ENCODE peak calls at places on chromosome 20, in nine cellular contexts. K is Peyer's patch; C is CD8-positive, alpha-beta memory T cell; A is transverse colon; B is CD8-positive, alpha-beta T cell; E is HL-60; P is iPS DF 6.9; J is fibroblast of lung; Y is astrocyte of the spinal cord. R is an unnamed sample.

GRCh38 chr20:45470939-45471338 is 1.4 kb downstream of the WFDC2 start:
- DNase-seq in K (no peak), C (no peak), A (no peak), B (no peak), E (no peak), P (no peak), J (no peak), Y (no peak), R (no peak)

GRCh38 chr20:44032583-44033138 is 118.0 kb downstream of the TOX2 start:
- DNase-seq in K (no peak), C (no peak), A (no peak), B (peak), E (no peak), P (no peak), J (no peak), Y (no peak), R (no peak)

GRCh38 chr20:43949741-43950618 is 35.3 kb downstream of the TOX2 start:
- DNase-seq in K (peak), C (peak), A (peak), B (peak), E (peak), P (no peak), J (no peak), Y (no peak), R (peak)

GRCh38 chr20:53331151-53331973 is 262.3 kb downstream of the ZNF217 start:
- DNase-seq in K (no peak), C (no peak), A (no peak), B (no peak), E (no peak), P (no peak), J (peak), Y (peak), R (no peak)

GRCh38 chr20:59835448-59836395 is 97.7 kb downstream of the SYCP2 start:
- DNase-seq in K (no peak), C (no peak), A (peak), B (no peak), E (no peak), P (no peak), J (peak), Y (peak), R (no peak)

GRCh38 chr20:40195742-40196141 is 493.3 kb downstream of the MAFB start:
- DNase-seq in K (no peak), C (no peak), A (no peak), B (no peak), E (no peak), P (no peak), J (no peak), Y (no peak), R (no peak)

GRCh38 chr20:46715292-46715756 is 5.9 kb downstream of the SLC2A10 start:
- DNase-seq in K (no peak), C (no peak), A (peak), B (no peak), E (no peak), P (no peak), J (peak), Y (no peak), R (no peak)

GRCh38 chr20:16526433-16527380 is 46.5 kb downstream of the KIF16B start:
- DNase-seq in K (no peak), C (no peak), A (no peak), B (no peak), E (no peak), P (no peak), J (peak), Y (no peak), R (no peak)

GRCh38 chr20:10495173-10495572 is 60.1 kb downstream of the SLX4IP start:
- DNase-seq in K (no peak), C (no peak), A (no peak), B (no peak), E (no peak), P (no peak), J (no peak), Y (no peak), R (no peak)

GRCh38 chr20:41365785-41366545 is 653 bp downstream of the EMILIN3 start:
- DNase-seq in K (no peak), C (no peak), A (no peak), B (no peak), E (no peak), P (no peak), J (no peak), Y (no peak), R (no peak)

GRCh38 chr20:17806739-17807441 is 107.1 kb downstream of the BANF2 start:
- DNase-seq in K (no peak), C (no peak), A (peak), B (no peak), E (no peak), P (no peak), J (peak), Y (peak), R (no peak)

GRCh38 chr20:19466204-19466928 is 253.9 kb downstream of the SLC24A3 start:
- DNase-seq in K (no peak), C (no peak), A (no peak), B (no peak), E (no peak), P (no peak), J (no peak), Y (no peak), R (no peak)

GRCh38 chr20:25308671-25309394 is 60.9 kb downstream of the PYGB start:
- DNase-seq in K (no peak), C (no peak), A (no peak), B (no peak), E (no peak), P (no peak), J (peak), Y (peak), R (no peak)

GRCh38 chr20:46126440-46127056 is 8.4 kb downstream of the CD40 start:
- DNase-seq in K (no peak), C (no peak), A (no peak), B (no peak), E (no peak), P (no peak), J (no peak), Y (no peak), R (no peak)

GRCh38 chr20:31839782-31840487 is 5.5 kb downstream of the FOXS1 start:
- DNase-seq in K (no peak), C (no peak), A (no peak), B (no peak), E (no peak), P (no peak), J (no peak), Y (peak), R (no peak)

GRCh38 chr20:33392016-33392415 is 9.3 kb downstream of the CDK5RAP1 start:
- DNase-seq in K (no peak), C (no peak), A (no peak), B (no peak), E (no peak), P (no peak), J (no peak), Y (peak), R (no peak)

GRCh38 chr20:5835234-5835845 is 85.1 kb downstream of the SHLD1 start:
- DNase-seq in K (no peak), C (no peak), A (no peak), B (no peak), E (no peak), P (no peak), J (peak), Y (peak), R (no peak)

GRCh38 chr20:20215976-20216727 is 151.8 kb upstream of the INSM1 start:
- DNase-seq in K (no peak), C (no peak), A (no peak), B (no peak), E (no peak), P (no peak), J (no peak), Y (no peak), R (no peak)

GRCh38 chr20:43755851-43756250 is 29.0 kb upstream of the GTSF1L start:
- DNase-seq in K (no peak), C (no peak), A (no peak), B (no peak), E (no peak), P (no peak), J (peak), Y (peak), R (no peak)

GRCh38 chr20:58788896-58789295 is 61.8 kb downstream of the GNAS-AS1 start:
- DNase-seq in K (no peak), C (no peak), A (no peak), B (no peak), E (peak), P (no peak), J (no peak), Y (no peak), R (no peak)

DNA sequence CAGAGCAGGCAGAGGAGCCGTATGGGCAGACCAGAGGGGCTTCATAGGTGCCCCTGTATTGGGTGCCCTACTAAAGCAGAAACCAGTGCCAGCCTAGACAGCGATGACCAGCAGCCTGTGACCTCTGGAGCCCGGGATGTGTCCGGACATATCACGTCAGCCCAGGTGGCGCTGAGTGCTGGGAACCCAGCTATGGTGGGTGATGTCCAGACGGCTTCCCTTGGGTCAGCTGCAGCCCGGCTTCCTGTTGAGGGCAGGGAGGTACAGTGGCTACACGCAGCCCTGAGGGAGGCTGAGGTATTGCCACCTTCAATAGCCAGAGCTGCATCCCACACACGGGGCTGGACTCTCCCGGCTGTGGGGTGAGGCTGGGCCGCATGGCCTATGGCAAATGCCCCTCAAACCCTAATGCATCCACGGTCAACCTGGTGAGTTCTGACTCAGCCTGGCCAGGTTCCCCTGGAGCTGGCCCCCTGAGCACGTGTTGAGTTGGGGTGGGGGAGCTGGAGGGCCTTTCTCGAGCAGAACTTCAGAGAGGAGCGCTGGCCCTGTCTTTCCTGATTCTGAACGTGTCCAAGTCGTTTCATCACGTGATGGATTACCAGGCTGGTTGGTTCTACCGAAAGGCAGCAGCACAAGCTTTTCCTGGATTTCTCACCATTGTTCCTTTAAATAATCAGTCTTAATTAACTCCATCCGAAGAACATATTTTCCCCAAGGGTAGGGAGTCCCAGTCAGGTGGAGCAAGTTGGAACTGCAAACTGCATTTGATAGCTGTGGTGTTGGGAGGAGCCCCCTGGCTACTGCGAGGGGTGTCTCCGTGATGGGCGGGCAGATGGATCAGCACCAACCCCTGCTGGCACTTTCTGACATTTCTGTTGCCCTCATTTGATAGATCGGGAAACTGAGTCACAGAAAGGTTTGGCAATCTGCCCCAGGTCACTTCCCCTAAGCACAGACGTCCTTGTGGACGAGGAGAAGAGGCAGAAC is 7.1 kb upstream of the MYT1 start:
- DNase-seq in K (no peak), C (no peak), A (no peak), B (no peak), E (no peak), P (no peak), J (no peak), Y (no peak), R (no peak)
- H3K4me3 ChIP-seq in K (no peak), C (no peak), A (no peak), B (no peak), E (no peak), P (no peak), J (no peak), Y (no peak), R (no peak)

GRCh38 chr20:23634985-23635767 is 2.6 kb downstream of the CST3 start:
- DNase-seq in K (no peak), C (no peak), A (no peak), B (no peak), E (no peak), P (no peak), J (no peak), Y (no peak), R (no peak)
- H3K4me3 ChIP-seq in K (no peak), C (no peak), A (no peak), B (no peak), E (no peak), P (no peak), J (peak), Y (no peak), R (no peak)

GRCh38 chr20:35172434-35172806 is 548 bp downstream of the PROCR start:
- DNase-seq in K (no peak), C (no peak), A (no peak), B (no peak), E (no peak), P (no peak), J (no peak), Y (no peak), R (no peak)
- H3K4me3 ChIP-seq in K (peak), C (peak), A (peak), B (peak), E (peak), P (no peak), J (peak), Y (peak), R (no peak)

DNA sequence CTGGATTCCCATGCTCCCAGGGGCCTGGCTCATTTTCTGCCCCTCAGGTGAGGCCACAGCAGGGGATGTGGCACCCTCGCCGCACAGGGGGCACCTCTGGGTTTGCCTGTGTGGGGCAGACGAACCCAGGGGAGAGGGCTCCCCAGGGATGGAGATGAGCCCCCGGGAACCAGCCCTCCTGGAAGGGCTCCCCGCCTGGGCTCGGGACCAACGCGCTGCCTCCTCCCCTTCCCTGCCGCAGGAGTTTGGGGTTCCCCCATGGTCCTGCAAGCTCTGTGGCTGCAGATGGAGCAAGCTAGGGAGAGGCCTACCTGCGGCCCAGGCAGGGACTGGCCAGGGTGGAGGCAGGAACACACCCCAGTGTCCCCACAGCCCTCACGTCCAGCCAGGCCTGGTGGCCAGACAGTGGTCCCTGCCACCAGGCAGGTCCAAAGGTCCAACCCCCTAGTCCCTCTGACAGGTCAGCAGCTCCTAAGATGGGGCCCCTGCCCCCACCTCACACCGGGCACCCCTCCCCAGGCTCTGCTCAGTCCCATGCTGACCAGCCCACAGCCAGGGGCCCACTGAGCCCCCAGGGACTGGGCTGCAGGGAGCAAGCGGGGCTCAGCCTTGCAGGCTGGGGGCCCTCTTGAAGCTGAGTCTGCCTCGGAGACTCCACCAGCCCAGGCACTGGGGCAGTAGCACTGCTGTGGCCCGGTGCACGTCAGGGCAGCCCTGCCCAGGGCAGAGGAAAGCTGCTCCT is 13.7 kb downstream of the LAMA5 start:
- DNase-seq in K (no peak), C (no peak), A (no peak), B (no peak), E (no peak), P (no peak), J (no peak), Y (no peak), R (no peak)
- H3K4me3 ChIP-seq in K (no peak), C (no peak), A (no peak), B (no peak), E (no peak), P (no peak), J (no peak), Y (no peak), R (no peak)

GRCh38 chr20:57760698-57761412 is 51.0 kb upstream of the PMEPA1 start:
- DNase-seq in K (no peak), C (no peak), A (no peak), B (no peak), E (no peak), P (no peak), J (no peak), Y (no peak), R (no peak)

GRCh38 chr20:57759724-57760123 is 49.9 kb upstream of the PMEPA1 start:
- DNase-seq in K (no peak), C (no peak), A (no peak), B (no peak), E (no peak), P (no peak), J (no peak), Y (no peak), R (no peak)

GRCh38 chr20:57761413-57761734 is 51.6 kb upstream of the PMEPA1 start:
- DNase-seq in K (no peak), C (no peak), A (no peak), B (no peak), E (no peak), P (no peak), J (no peak), Y (no peak), R (no peak)

GRCh38 chr20:57762531-57763234 is 52.9 kb upstream of the PMEPA1 start:
- DNase-seq in K (no peak), C (no peak), A (no peak), B (no peak), E (no peak), P (no peak), J (no peak), Y (no peak), R (no peak)

DNA sequence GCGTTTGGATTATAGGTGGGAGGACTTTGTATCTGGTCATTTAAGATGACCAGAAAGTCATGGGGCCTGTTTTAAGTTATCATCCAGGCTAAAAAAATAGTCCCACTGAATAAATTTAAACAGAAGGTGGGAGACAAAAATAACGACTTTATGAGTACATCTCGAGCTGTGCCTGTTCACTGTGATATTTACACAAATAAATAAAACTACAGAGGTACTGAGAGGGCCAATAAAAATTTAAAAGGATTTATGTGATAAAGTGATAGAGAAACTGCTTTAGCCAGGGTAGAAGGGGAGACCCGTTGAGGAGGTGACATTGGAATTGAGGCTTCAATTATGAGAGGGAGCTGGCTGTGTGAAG is 53.4 kb upstream of the PMEPA1 start:
- DNase-seq in K (no peak), C (no peak), A (no peak), B (no peak), E (no peak), P (no peak), J (no peak), Y (no peak), R (no peak)
- H3K4me3 ChIP-seq in K (no peak), C (no peak), A (no peak), B (no peak), E (no peak), P (no peak), J (no peak), Y (no peak), R (no peak)

GRCh38 chr20:51565298-51565697 is 22.8 kb upstream of the NFATC2 start:
- DNase-seq in K (no peak), C (no peak), A (no peak), B (no peak), E (no peak), P (no peak), J (no peak), Y (no peak), R (no peak)

GRCh38 chr20:51563597-51564332 is 21.2 kb upstream of the NFATC2 start:
- DNase-seq in K (no peak), C (no peak), A (peak), B (no peak), E (no peak), P (no peak), J (peak), Y (peak), R (no peak)

GRCh38 chr20:51567622-51568021 is 25.1 kb upstream of the NFATC2 start:
- DNase-seq in K (no peak), C (no peak), A (no peak), B (no peak), E (no peak), P (no peak), J (no peak), Y (no peak), R (no peak)

GRCh38 chr20:51565741-51566140 is 23.2 kb upstream of the NFATC2 start:
- DNase-seq in K (no peak), C (no peak), A (no peak), B (no peak), E (no peak), P (no peak), J (no peak), Y (peak), R (no peak)

DNA sequence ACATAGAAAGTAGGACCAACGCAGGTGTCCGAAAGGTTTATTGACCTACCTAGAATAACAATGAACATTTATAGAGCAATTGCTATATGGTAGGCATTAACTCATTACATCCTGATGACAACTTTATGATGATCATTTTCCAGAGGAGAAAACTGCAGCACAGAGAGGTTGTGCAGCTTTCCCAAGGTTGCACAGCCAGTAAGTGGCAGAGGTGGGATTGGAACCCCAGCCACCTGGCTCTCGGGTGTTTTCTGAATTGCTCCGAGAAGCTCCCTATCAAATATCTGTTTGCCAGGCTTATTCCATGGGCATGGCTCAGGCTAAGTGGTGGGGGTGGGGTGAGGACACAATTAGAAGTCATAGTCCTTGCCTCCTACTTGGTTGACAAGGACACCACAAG is 24.1 kb upstream of the NFATC2 start:
- DNase-seq in K (no peak), C (no peak), A (no peak), B (no peak), E (no peak), P (no peak), J (no peak), Y (no peak), R (no peak)
- H3K4me3 ChIP-seq in K (no peak), C (no peak), A (no peak), B (no peak), E (no peak), P (no peak), J (no peak), Y (no peak), R (no peak)

GRCh38 chr20:37346526-37347346 is 796 bp downstream of the SRC start:
- DNase-seq in K (no peak), C (no peak), A (no peak), B (no peak), E (no peak), P (no peak), J (no peak), Y (no peak), R (no peak)

GRCh38 chr20:37348643-37349516 is 2.9 kb downstream of the SRC start:
- DNase-seq in K (no peak), C (no peak), A (no peak), B (no peak), E (no peak), P (no peak), J (no peak), Y (no peak), R (no peak)

GRCh38 chr20:37347891-37348642 is 2.1 kb downstream of the SRC start:
- DNase-seq in K (no peak), C (no peak), A (no peak), B (no peak), E (no peak), P (no peak), J (no peak), Y (no peak), R (no peak)

GRCh38 chr20:37346232-37346525 is 239 bp downstream of the SRC start:
- DNase-seq in K (no peak), C (no peak), A (no peak), B (no peak), E (no peak), P (no peak), J (no peak), Y (no peak), R (no peak)

DNA sequence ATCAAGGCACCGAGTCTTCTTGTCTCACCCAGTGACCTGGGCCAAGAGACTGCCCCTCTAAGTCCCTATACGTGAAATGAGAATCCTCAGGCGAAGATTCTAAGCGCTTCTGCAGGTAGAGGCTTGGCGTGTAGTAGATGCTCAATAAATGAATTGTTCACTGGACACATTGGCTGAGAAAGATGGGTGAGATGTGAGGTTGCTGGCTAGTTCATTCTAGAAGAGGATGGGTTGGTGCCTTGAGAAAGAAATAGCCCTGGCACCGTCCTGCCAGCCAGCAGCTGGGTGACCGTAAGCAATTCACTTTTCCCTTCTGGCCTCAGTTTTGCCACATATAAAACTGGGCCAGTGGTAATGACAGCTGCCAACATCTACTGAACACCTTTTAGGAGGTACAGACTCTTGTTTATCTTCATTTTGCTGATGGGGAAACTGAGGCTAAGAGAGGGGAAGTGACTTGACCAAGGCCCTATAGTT is 1.4 kb downstream of the SRC start:
- DNase-seq in K (no peak), C (no peak), A (no peak), B (no peak), E (no peak), P (no peak), J (no peak), Y (no peak), R (no peak)
- H3K4me3 ChIP-seq in K (no peak), C (no peak), A (peak), B (no peak), E (no peak), P (no peak), J (peak), Y (peak), R (no peak)

R was measured in CD4-positive, alpha-beta memory T cell.